ENCODE peak calls at places on chromosome 3, in four cellular contexts. L, K, J and H are unnamed samples.

GRCh38 chr3:127694467-127695215 is 21.9 kb downstream of the ABTB1 start:
- DNase-seq in K (peak; percentile 36), J (no peak), L (no peak), H (peak; percentile 75)

GRCh38 chr3:17412950-17413530 is 329.4 kb downstream of the TBC1D5 start:
- DNase-seq in L (peak; percentile 52), J (no peak), K (no peak), H (no peak)

GRCh38 chr3:8793242-8793641 is 23.8 kb upstream of the OXTR start:
- DNase-seq in L (peak; percentile 83), J (no peak), K (no peak), H (no peak)

GRCh38 chr3:118641608-118642007 is 393.0 kb downstream of the IGSF11 start:
- DNase-seq in L (no peak), K (no peak), J (no peak), H (peak; percentile 86)

GRCh38 chr3:49699281-49699723 is 9.9 kb downstream of the RNF123 start:
- DNase-seq in K (no peak), L (no peak), J (no peak), H (no peak)

GRCh38 chr3:97658670-97659285 is 105.8 kb upstream of the ARL6 start:
- DNase-seq in J (no peak), K (no peak), L (no peak), H (no peak)

GRCh38 chr3:32951410-32951811 is at the start of gene CCR4:
- DNase-seq in K (no peak), L (no peak), J (peak; percentile 64), H (no peak)

GRCh38 chr3:128503164-128503651 is 10.2 kb upstream of the GATA2 start:
- DNase-seq in L (no peak), K (no peak), J (no peak), H (peak; percentile 42)

GRCh38 chr3:190514163-190515153 is 573 bp downstream of the IL1RAP start:
- DNase-seq in J (no peak), L (peak; percentile 38), K (peak; percentile 3), H (peak; percentile 38)

GRCh38 chr3:42173307-42173706 is 82.2 kb downstream of the TRAK1 start:
- DNase-seq in L (no peak), J (no peak), K (no peak), H (no peak)

GRCh38 chr3:39101022-39101689 is 6.3 kb downstream of the GORASP1 start:
- DNase-seq in L (no peak), K (peak; percentile 38), J (no peak), H (peak; percentile 62)

GRCh38 chr3:129360224-129360623 is 68.2 kb downstream of the EFCAB12 start:
- DNase-seq in J (no peak), L (no peak), K (no peak), H (no peak)

GRCh38 chr3:169841171-169841570 is 28.5 kb upstream of the LRRC34 start:
- DNase-seq in L (no peak), K (no peak), J (no peak), H (no peak)

GRCh38 chr3:20837676-20838302 is 651.8 kb upstream of the SGO1 start:
- DNase-seq in L (no peak), K (no peak), J (no peak), H (no peak)

GRCh38 chr3:197501496-197501878 is 54.3 kb downstream of the BDH1 start:
- DNase-seq in L (no peak), J (no peak), K (no peak), H (no peak)

GRCh38 chr3:164236856-164237255 is 841.4 kb downstream of the SI start:
- DNase-seq in K (no peak), L (no peak), J (no peak), H (no peak)